ENCODE peak calls at places on chromosome 22, in seven cellular contexts. U, W, G, J, I, P and V are unnamed samples.

GRCh38 chr22:25141994-25142620 is 57.6 kb upstream of the CRYBB3 start:
- DNase-seq in U (no peak), W (no peak), G (no peak), J (no peak), I (no peak), P (no peak), V (no peak)

GRCh38 chr22:46010951-46011626 is 34.1 kb upstream of the WNT7B start:
- DNase-seq in U (no peak), W (no peak), G (no peak), J (no peak), I (no peak), P (no peak), V (no peak)

GRCh38 chr22:26234267-26234666 is 65.0 kb downstream of the SEZ6L start:
- DNase-seq in U (no peak), W (no peak), G (no peak), J (no peak), I (no peak), P (no peak), V (no peak)

GRCh38 chr22:24695958-24696511 is 78.5 kb downstream of the PIWIL3 start:
- DNase-seq in U (no peak), W (no peak), G (no peak), J (no peak), I (no peak), P (no peak), V (no peak)

GRCh38 chr22:19448739-19449421 is 1.4 kb upstream of the C22orf39 start:
- DNase-seq in U (no peak), W (no peak), G (no peak), J (peak; percentile 70), I (no peak), P (peak; percentile 40), V (no peak)

GRCh38 chr22:48866906-48867597 is 960.6 kb downstream of the BRD1 start:
- DNase-seq in U (no peak), W (no peak), G (no peak), J (no peak), I (no peak), P (no peak), V (no peak)

GRCh38 chr22:20248461-20248959 is 19.6 kb downstream of the RTN4R start:
- DNase-seq in U (no peak), W (no peak), G (no peak), J (no peak), I (no peak), P (no peak), V (no peak)

GRCh38 chr22:46738961-46739870 is 1.2 kb upstream of the CERK start:
- DNase-seq in U (peak; percentile 36), W (no peak), G (peak; percentile 34), J (peak; percentile 36), I (no peak), P (peak; percentile 73), V (no peak)

GRCh38 chr22:48714231-48714630 is 1113.4 kb downstream of the BRD1 start:
- DNase-seq in U (no peak), W (no peak), G (no peak), J (no peak), I (no peak), P (peak; percentile 4), V (no peak)

GRCh38 chr22:47369431-47370015 is 607.1 kb downstream of the TBC1D22A start:
- DNase-seq in U (no peak), W (no peak), G (no peak), J (no peak), I (no peak), P (no peak), V (no peak)

GRCh38 chr22:50583294-50583865 is 731 bp upstream of the CHKB start:
- DNase-seq in U (no peak), W (no peak), G (no peak), J (no peak), I (no peak), P (no peak), V (no peak)

GRCh38 chr22:42912049-42912448 is 55.0 kb upstream of the ARFGAP3 start:
- DNase-seq in U (no peak), W (no peak), G (no peak), J (no peak), I (no peak), P (no peak), V (no peak)

GRCh38 chr22:28023036-28023435 is 104.0 kb upstream of the PITPNB start:
- DNase-seq in U (no peak), W (no peak), G (no peak), J (no peak), I (peak; percentile 11), P (no peak), V (no peak)

GRCh38 chr22:48486163-48486957 is 1341.3 kb downstream of the BRD1 start:
- DNase-seq in U (no peak), W (no peak), G (no peak), J (no peak), I (no peak), P (no peak), V (no peak)

GRCh38 chr22:42719133-42719532 is 1.5 kb downstream of the A4GALT start:
- DNase-seq in U (no peak), W (no peak), G (no peak), J (no peak), I (no peak), P (no peak), V (no peak)